ENCODE peak calls at places on chromosome 22, in seven cellular contexts. Y is IMR-90, C is H9, F is neuronal stem cell, Q is trophoblast cell, X is H1, E is mesenchymal stem cell. J is an unnamed sample.

GRCh38 chr22:27533105-27533504 is 268.5 kb downstream of the MN1 start:
- DNase-seq in E (no peak), F (no peak), X (no peak), Q (no peak), C (no peak), Y (no peak), J (no peak)

GRCh38 chr22:29048822-29049654 is 12.6 kb downstream of the C22orf31 start:
- DNase-seq in F (no peak), Y (no peak), Q (no peak), X (no peak), C (no peak), E (no peak), J (no peak)

GRCh38 chr22:24070553-24070952 is 59.4 kb downstream of the CABIN1 start:
- DNase-seq in Y (no peak), Q (no peak), C (no peak), X (no peak), E (no peak), F (no peak), J (no peak)

GRCh38 chr22:33083212-33083611 is 25.0 kb upstream of the SYN3 start:
- DNase-seq in E (no peak), X (no peak), Q (peak), Y (no peak), F (no peak), C (no peak), J (peak)

GRCh38 chr22:45069925-45070324 is 60.1 kb upstream of the PHF21B start:
- DNase-seq in E (no peak), F (no peak), X (no peak), Q (no peak), C (no peak), Y (no peak), J (no peak)

GRCh38 chr22:20985720-20986119 is 3.6 kb downstream of the LZTR1 start:
- DNase-seq in E (no peak), F (no peak), Q (no peak), C (no peak), X (no peak), Y (no peak), J (no peak)

GRCh38 chr22:46085831-46086576 is 64.3 kb upstream of the PPARA start:
- DNase-seq in C (no peak), F (no peak), Y (no peak), Q (peak), X (no peak), E (no peak), J (no peak)

GRCh38 chr22:46612904-46613605 is 7.1 kb upstream of the GRAMD4 start:
- DNase-seq in C (no peak), F (no peak), Q (no peak), X (no peak), E (peak), Y (no peak), J (no peak)

GRCh38 chr22:44161673-44162072 is 19.1 kb upstream of the PARVG start:
- DNase-seq in Q (no peak), E (no peak), Y (no peak), F (no peak), X (no peak), C (no peak), J (no peak)

DNA sequence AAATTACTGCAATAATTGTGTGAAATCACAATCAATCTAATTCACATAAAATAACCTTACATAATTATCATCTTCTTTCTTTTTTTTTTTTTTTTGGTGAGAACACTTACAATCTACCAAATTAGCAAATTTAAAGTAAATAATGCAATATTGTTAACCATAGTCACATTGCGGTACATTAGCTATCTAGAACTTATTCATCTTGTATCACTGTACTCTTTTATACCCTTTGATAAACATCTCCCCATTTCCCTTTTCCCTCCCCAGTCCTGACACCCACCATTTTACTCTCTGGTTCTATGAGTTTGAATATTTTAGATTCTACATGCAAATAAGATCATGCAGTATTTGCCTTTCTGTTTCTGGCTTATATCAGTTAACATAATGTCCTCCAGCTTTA is 24.0 kb upstream of the PRAME start:
- DNase-seq in X (no peak), E (no peak), Y (no peak), C (no peak), F (no peak), Q (no peak), J (no peak)
- H3K23ac ChIP-seq in X (no peak), E (no peak), Y (no peak), C (no peak), F (no peak), Q (no peak), J (no peak)

GRCh38 chr22:36239401-36240171 is at the start of gene APOL2:
- DNase-seq in Y (peak), C (peak), F (peak), X (peak), E (peak), Q (peak), J (peak)
- H2AK5ac ChIP-seq in Y (peak), C (no peak), F (no peak), X (peak), E (peak), Q (peak), J (no peak)

GRCh38 chr22:31104869-31105268 is 2.5 kb downstream of the SELENOM start:
- DNase-seq in X (peak), C (peak), F (peak), Y (no peak), Q (peak), E (no peak), J (peak)
- H3K23ac ChIP-seq in X (no peak), C (no peak), F (no peak), Y (no peak), Q (no peak), E (no peak), J (no peak)

DNA sequence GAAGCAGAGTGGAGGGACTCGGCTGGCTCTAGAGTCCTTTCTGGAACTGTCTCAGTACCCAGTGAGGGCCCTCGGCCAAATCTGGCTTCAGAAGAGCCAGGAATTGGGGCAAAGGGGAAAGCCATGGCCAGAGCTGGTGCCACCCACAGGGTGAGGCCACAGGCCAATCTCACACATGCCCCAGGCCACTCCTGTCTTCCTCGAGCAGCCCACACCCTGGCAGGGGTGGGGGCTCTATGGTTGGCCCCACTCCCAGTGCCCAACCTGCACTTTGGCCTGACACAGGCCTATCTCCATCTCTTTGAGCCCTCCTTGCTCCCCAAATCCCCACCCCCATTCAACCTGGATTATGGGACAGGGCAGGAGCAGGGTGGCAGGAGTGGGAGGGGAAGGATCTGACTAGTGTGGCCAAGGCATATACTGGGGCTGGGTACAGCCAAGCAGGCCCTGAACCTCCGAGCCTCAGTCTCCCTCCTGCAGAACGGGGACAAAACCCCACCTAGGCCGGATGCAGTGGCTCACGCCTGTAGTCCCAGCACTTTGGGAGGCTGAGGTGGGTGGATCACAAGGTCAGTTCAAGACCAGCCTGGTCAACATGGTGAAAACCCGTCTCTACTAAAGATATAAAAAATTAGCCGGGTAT is 6.9 kb downstream of the TST start:
- DNase-seq in Q (no peak), C (no peak), E (no peak), Y (no peak), X (no peak), F (no peak), J (no peak)
- H2AK5ac ChIP-seq in Q (no peak), C (no peak), E (no peak), Y (no peak), X (no peak), F (no peak), J (no peak)